ENCODE peak calls at places on chromosomes 16 and 17, in ten cellular contexts. Z is Panc1; X is progenitor cell of endocrine pancreas; A is hepatocyte; T is Calu3; H is CD8-positive, alpha-beta T cell; O is nephron progenitor cell; Y is fibroblast of mammary gland; I is dorsolateral prefrontal cortex; M is body of pancreas. G is an unnamed sample.

GRCh38 chr16:85657996-85658395 is 30.8 kb downstream of the GINS2 start:
- DNase-seq in I (no peak), X (no peak), H (no peak), Y (no peak), Z (no peak), T (no peak), O (no peak), A (no peak), M (no peak), G (no peak)

GRCh38 chr16:55421225-55421624 is 57.8 kb upstream of the MMP2 start:
- DNase-seq in T (no peak), A (no peak), M (no peak), H (no peak), O (no peak), I (no peak), X (no peak), Y (no peak), Z (no peak), G (no peak)

GRCh38 chr17:40322417-40323315 is 13.7 kb downstream of the RARA start:
- DNase-seq in X (no peak), A (peak; percentile 67), Z (no peak), H (peak; percentile 76), I (no peak), O (peak; percentile 57), M (peak; percentile 42), Y (peak; percentile 79), T (peak; percentile 93), G (peak; percentile 87)

GRCh38 chr17:40791116-40791515 is 8.6 kb downstream of the KRT28 start:
- DNase-seq in I (no peak), X (no peak), M (no peak), A (no peak), O (no peak), T (no peak), H (no peak), Y (no peak), Z (no peak), G (no peak)

GRCh38 chr16:65214196-65214595 is 92.3 kb upstream of the CDH11 start:
- DNase-seq in O (no peak), T (no peak), M (no peak), H (no peak), I (no peak), A (no peak), Y (peak; percentile 30), X (no peak), Z (no peak), G (no peak)

GRCh38 chr17:8243827-8244226 is 4.0 kb downstream of the CTC1 start:
- DNase-seq in T (no peak), M (no peak), A (no peak), Z (no peak), Y (no peak), H (no peak), X (no peak), O (no peak), I (no peak), G (no peak)

GRCh38 chr16:58634265-58634802 is 4.7 kb upstream of the CNOT1 start:
- DNase-seq in O (no peak), A (peak; percentile 37), T (no peak), X (no peak), H (no peak), I (no peak), Z (no peak), Y (no peak), M (no peak), G (no peak)

GRCh38 chr16:19578378-19578851 is 22.9 kb downstream of the VPS35L start:
- DNase-seq in H (no peak), O (no peak), I (peak; percentile 66), T (no peak), M (no peak), Z (no peak), A (no peak), Y (peak; percentile 50), X (no peak), G (no peak)

GRCh38 chr16:64417711-64418227 is 704.1 kb downstream of the CDH11 start:
- DNase-seq in H (no peak), X (no peak), O (no peak), A (peak; percentile 17), I (no peak), Y (peak; percentile 61), M (no peak), T (no peak), Z (no peak), G (peak; percentile 68)

GRCh38 chr16:53912155-53912554 is 208.2 kb downstream of the FTO start:
- DNase-seq in O (no peak), I (no peak), M (no peak), H (no peak), A (peak; percentile 52), X (no peak), Y (no peak), T (no peak), Z (no peak), G (no peak)

GRCh38 chr16:11361043-11361442 is 15.8 kb downstream of the RMI2 start:
- DNase-seq in Y (peak; percentile 62), H (no peak), X (no peak), O (no peak), I (no peak), M (no peak), A (no peak), Z (no peak), T (no peak), G (no peak)

GRCh38 chr16:49866533-49867155 is 10.7 kb upstream of the ZNF423 start:
- DNase-seq in T (no peak), O (peak; percentile 37), Z (no peak), A (no peak), X (no peak), M (peak; percentile 20), I (no peak), H (no peak), Y (no peak), G (no peak)

GRCh38 chr17:60993497-60993896 is 315.8 kb downstream of the BCAS3 start:
- DNase-seq in O (no peak), A (no peak), T (no peak), I (no peak), X (no peak), H (no peak), Y (no peak), Z (no peak), M (no peak), G (no peak)
- TF ChIP-seq CTCF in O (no peak), A (no peak), T (no peak), I (no peak), X (no peak), H (no peak), Y (no peak), Z (no peak), M (no peak), G (no peak)

GRCh38 chr16:88905563-88905962 is 39.1 kb upstream of the PABPN1L start:
- DNase-seq in A (peak; percentile 28), O (peak; percentile 68), H (no peak), T (no peak), I (no peak), M (peak; percentile 35), X (no peak), Z (no peak), Y (no peak), G (no peak)
- TF ChIP-seq CTCF in A (no peak), O (no peak), H (no peak), T (no peak), I (no peak), M (no peak), X (no peak), Z (no peak), Y (no peak), G (no peak)

GRCh38 chr17:31521632-31522283 is 130.3 kb downstream of the RAB11FIP4 start:
- DNase-seq in I (no peak), Y (no peak), T (no peak), X (no peak), A (no peak), H (no peak), O (no peak), Z (no peak), M (no peak), G (no peak)
- TF ChIP-seq CTCF in I (no peak), Y (no peak), T (no peak), X (no peak), A (no peak), H (no peak), O (no peak), Z (peak; percentile 34), M (no peak), G (peak; percentile 16)

GRCh38 chr16:26765087-26765486 is 301.6 kb upstream of the C16orf82 start:
- DNase-seq in T (peak; percentile 16), O (peak; percentile 15), X (no peak), I (no peak), Z (no peak), Y (peak; percentile 12), M (no peak), A (peak; percentile 13), H (no peak), G (no peak)
- TF ChIP-seq CTCF in T (no peak), O (peak; percentile 5), X (peak; percentile 51), I (peak; percentile 31), Z (peak; percentile 51), Y (peak; percentile 34), M (peak; percentile 18), A (no peak), H (peak; percentile 39), G (peak; percentile 61)

DNA sequence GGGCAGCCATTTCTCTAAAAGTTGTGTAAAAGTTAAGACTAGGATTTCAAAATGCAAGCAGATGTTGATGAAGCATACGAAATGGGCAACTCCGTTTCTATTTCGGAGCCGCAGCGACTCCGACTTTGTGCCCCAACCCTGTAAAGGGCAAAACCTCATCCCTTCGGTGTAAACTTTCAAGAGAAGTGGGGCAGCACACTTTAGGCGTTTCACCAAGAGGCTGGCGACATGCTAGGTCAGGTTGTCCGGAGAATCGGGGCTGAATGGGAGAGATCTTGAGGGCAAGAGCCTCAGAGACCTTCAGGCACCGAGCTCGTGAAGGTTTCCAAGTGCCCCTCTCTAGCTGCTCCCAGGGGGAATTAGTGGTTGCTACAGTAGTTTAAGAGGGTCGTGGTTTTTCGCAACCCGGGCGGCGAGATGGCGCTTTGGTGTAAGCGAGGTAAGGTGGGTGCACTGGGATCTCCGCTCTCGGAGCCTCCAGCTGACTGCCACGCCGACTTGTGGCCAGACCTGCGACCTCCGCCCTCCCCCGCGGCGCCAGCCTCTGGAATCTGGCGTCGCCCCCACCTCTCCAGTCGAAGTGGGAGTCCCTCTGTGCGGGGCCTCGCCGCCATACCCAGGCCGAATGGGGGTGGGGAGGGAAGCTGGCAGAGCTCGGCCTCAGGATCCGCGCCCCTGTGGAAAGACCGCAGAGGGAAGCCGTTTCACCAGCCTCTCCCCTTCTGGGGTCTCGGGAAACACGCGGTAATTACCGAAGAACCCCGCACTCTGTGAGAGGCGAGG is 979 bp upstream of the HEXIM2 start:
- DNase-seq in M (peak; percentile 82), T (peak; percentile 87), O (peak; percentile 83), X (peak; percentile 78), I (no peak), Z (no peak), A (peak; percentile 91), Y (peak; percentile 59), H (peak; percentile 44), G (peak; percentile 36)
- TF ChIP-seq CTCF in M (peak; percentile 34), T (peak; percentile 3), O (no peak), X (peak; percentile 53), I (peak; percentile 27), Z (no peak), A (peak; percentile 32), Y (no peak), H (peak; percentile 17), G (peak; percentile 62)

DNA sequence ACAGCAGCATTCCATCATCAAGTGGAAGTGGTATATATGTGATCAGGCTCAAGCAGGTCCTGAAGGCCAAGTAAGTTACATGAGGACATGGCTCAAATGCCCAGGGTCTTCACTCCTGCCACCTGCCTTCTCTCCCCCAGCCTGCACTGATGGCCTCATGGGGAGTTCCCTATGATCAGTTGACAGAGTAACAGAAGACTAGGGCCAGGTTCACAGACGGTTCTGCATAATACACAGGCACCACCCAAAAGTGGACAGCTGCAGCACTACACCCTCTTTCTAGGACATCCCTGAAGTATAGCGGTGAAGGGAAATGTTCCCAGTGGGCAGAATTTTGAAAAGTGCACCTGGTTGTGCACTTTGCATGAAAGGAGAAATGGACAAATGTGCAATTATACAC is 10.3 kb downstream of the CCL4L2 start:
- DNase-seq in A (no peak), M (no peak), Z (no peak), Y (no peak), X (no peak), O (no peak), T (no peak), H (no peak), I (no peak), G (no peak)
- TF ChIP-seq CTCF in A (no peak), M (no peak), Z (no peak), Y (no peak), X (no peak), O (no peak), T (no peak), H (no peak), I (no peak), G (no peak)